ENCODE peak calls at places on chromosome 16, in five cellular contexts. V is HFFc6, F is AG04450, C is type B pancreatic cell, S is stomach. J is an unnamed sample.

GRCh38 chr16:8668138-8668537 is 6.3 kb upstream of the ABAT start:
- DNase-seq in F (no peak), V (no peak), C (no peak), S (no peak), J (no peak)

GRCh38 chr16:24645739-24646645 is 83.5 kb upstream of the TNRC6A start:
- DNase-seq in V (peak; percentile 100), F (peak; percentile 99), C (no peak), S (no peak), J (no peak)

GRCh38 chr16:29900102-29900887 is at the start of gene ASPHD1:
- DNase-seq in C (peak; percentile 87), S (peak; percentile 84), V (peak; percentile 65), F (peak; percentile 42), J (peak; percentile 55)

GRCh38 chr16:78984324-78984723 is 616.2 kb downstream of the MAF start:
- DNase-seq in F (no peak), C (no peak), V (no peak), S (no peak), J (no peak)

GRCh38 chr16:8887952-8888560 is 5.9 kb downstream of the LITAFD start:
- DNase-seq in V (peak; percentile 88), S (peak; percentile 48), F (no peak), C (no peak), J (no peak)

GRCh38 chr16:15907863-15908478 is 19.6 kb upstream of the CEP20 start:
- DNase-seq in F (no peak), C (no peak), S (peak; percentile 35), V (no peak), J (no peak)

GRCh38 chr16:3012828-3013420 is at the start of gene CLDN9:
- DNase-seq in C (no peak), V (no peak), F (no peak), S (peak; percentile 61), J (no peak)

GRCh38 chr16:24919536-24919935 is 73.8 kb downstream of the SLC5A11 start:
- DNase-seq in F (no peak), S (no peak), V (no peak), C (no peak), J (no peak)

GRCh38 chr16:1613728-1614225 is 1.6 kb downstream of the CRAMP1 start:
- DNase-seq in C (no peak), V (no peak), F (no peak), S (peak; percentile 30), J (peak; percentile 38)

GRCh38 chr16:54473201-54473993 is 186.8 kb upstream of the IRX3 start:
- DNase-seq in S (no peak), F (no peak), C (no peak), V (no peak), J (no peak)

GRCh38 chr16:65068151-65068740 is 53.6 kb downstream of the CDH11 start:
- DNase-seq in S (no peak), F (no peak), C (no peak), V (peak; percentile 75), J (no peak)

GRCh38 chr16:57264950-57265371 is 19.5 kb downstream of the PLLP start:
- DNase-seq in S (peak; percentile 94), C (no peak), F (no peak), V (no peak), J (no peak)

GRCh38 chr16:10551881-10552280 is 28.5 kb downstream of the EMP2 start:
- DNase-seq in C (no peak), V (no peak), F (no peak), S (no peak), J (no peak)

GRCh38 chr16:64445649-64446048 is 676.2 kb downstream of the CDH11 start:
- DNase-seq in C (no peak), V (no peak), F (no peak), S (no peak), J (no peak)

GRCh38 chr16:368388-369158 is 1.8 kb downstream of the MRPL28 start:
- DNase-seq in F (no peak), S (no peak), C (no peak), V (no peak), J (no peak)

GRCh38 chr16:324451-325334 is 27.8 kb downstream of the AXIN1 start:
- DNase-seq in S (no peak), V (no peak), C (no peak), F (no peak), J (no peak)

GRCh38 chr16:3677994-3678393 is 23.5 kb downstream of the DNASE1 start:
- DNase-seq in S (no peak), F (no peak), V (no peak), C (no peak), J (no peak)

GRCh38 chr16:4578961-4579530 is 22.9 kb downstream of the C16orf96 start:
- DNase-seq in V (no peak), S (no peak), F (no peak), C (no peak), J (no peak)

GRCh38 chr16:86723699-86724098 is 145.3 kb downstream of the FOXL1 start:
- DNase-seq in V (no peak), S (no peak), C (no peak), F (no peak), J (no peak)

GRCh38 chr16:30040221-30040620 is 9.2 kb upstream of the TLCD3B start:
- DNase-seq in C (no peak), S (no peak), V (no peak), F (no peak), J (no peak)

GRCh38 chr16:78045865-78046581 is 23.7 kb downstream of the CLEC3A start:
- DNase-seq in V (no peak), C (peak; percentile 90), S (peak; percentile 70), F (peak; percentile 4), J (no peak)

GRCh38 chr16:76277099-76278030 is at the start of gene CNTNAP4:
- DNase-seq in S (no peak), V (no peak), F (no peak), C (peak; percentile 68), J (no peak)

GRCh38 chr16:4087099-4087885 is 28.9 kb downstream of the ADCY9 start:
- DNase-seq in V (no peak), S (no peak), F (no peak), C (peak; percentile 13), J (no peak)

GRCh38 chr16:51577621-51578303 is 426.7 kb upstream of the SALL1 start:
- DNase-seq in V (no peak), F (no peak), S (no peak), C (no peak), J (no peak)

GRCh38 chr16:80938035-80938927 is 68.4 kb downstream of the CMC2 start:
- DNase-seq in S (no peak), F (peak; percentile 91), C (no peak), V (peak; percentile 98), J (no peak)

GRCh38 chr16:58301052-58301451 is 6.2 kb upstream of the PRSS54 start:
- DNase-seq in F (no peak), C (no peak), V (no peak), S (no peak), J (no peak)

DNA sequence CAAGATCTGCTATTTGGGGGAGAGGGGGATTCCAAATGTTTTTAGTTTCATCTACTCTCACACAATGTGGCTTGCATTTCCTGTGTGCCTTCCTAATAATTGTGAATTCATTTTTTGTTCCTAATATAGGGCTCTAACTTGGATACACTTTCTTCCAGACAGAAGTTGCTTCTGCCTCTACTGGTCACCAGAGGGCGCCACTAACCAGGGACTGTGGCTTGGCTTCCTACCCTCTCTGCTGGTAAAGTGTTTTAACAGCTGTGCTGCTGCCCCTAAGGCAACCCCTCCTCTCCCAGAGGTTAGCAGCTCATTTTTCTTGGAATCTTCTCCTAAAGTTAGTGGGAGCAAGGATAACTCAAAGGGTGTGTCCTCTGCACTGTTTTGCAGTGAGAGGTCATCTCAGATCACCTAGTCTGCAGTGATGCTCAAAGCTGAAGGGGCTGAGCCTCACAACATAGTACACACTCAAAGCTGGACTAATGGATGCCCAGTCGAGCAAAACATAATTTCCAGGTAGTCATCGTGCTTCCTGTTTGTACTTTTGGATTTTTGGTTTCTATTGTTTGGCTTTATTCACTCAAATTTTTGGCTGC is 5.0 kb upstream of the PRSS54 start:
- DNase-seq in V (no peak), S (peak; percentile 32), C (no peak), F (no peak), J (no peak)
- TF ChIP-seq CTCF in V (peak; percentile 85), S (peak; percentile 22), C (peak; percentile 67), F (peak; percentile 53), J (no peak)

GRCh38 chr16:71423016-71423415 is 18.8 kb downstream of the TLE7 start:
- DNase-seq in C (no peak), V (no peak), F (no peak), S (no peak), J (no peak)

GRCh38 chr16:71423865-71424264 is 18.0 kb downstream of the TLE7 start:
- DNase-seq in S (no peak), C (no peak), F (no peak), V (no peak), J (no peak)

GRCh38 chr16:71424626-71425025 is 17.2 kb downstream of the TLE7 start:
- DNase-seq in S (no peak), F (no peak), V (no peak), C (no peak), J (no peak)

GRCh38 chr16:71425746-71426068 is 16.1 kb downstream of the TLE7 start:
- DNase-seq in V (no peak), F (no peak), C (no peak), S (no peak), J (no peak)

GRCh38 chr16:71421911-71422310 is 19.9 kb downstream of the TLE7 start:
- DNase-seq in V (no peak), F (no peak), C (no peak), S (no peak), J (no peak)
- TF ChIP-seq CTCF in V (peak; percentile 70), F (peak; percentile 24), C (peak; percentile 54), S (no peak), J (no peak)

GRCh38 chr16:83403751-83404150 is 404.0 kb upstream of the HSBP1 start:
- DNase-seq in F (no peak), C (no peak), V (peak; percentile 63), S (no peak), J (no peak)

GRCh38 chr16:83404261-83404660 is 403.5 kb upstream of the HSBP1 start:
- DNase-seq in F (no peak), C (no peak), S (no peak), V (no peak), J (no peak)

GRCh38 chr16:83400234-83400633 is 407.5 kb upstream of the HSBP1 start:
- DNase-seq in V (no peak), F (no peak), C (no peak), S (no peak), J (no peak)

GRCh38 chr16:83402969-83403368 is 404.8 kb upstream of the HSBP1 start:
- DNase-seq in V (peak; percentile 15), F (no peak), S (no peak), C (no peak), J (no peak)

GRCh38 chr16:83402160-83402794 is 405.5 kb upstream of the HSBP1 start:
- DNase-seq in C (no peak), V (peak; percentile 29), S (no peak), F (no peak), J (no peak)
- TF ChIP-seq CTCF in C (no peak), V (peak; percentile 46), S (no peak), F (no peak), J (no peak)

GRCh38 chr16:48115299-48115698 is 40.5 kb downstream of the ABCC12 start:
- DNase-seq in V (no peak), S (no peak), F (no peak), C (no peak), J (no peak)

GRCh38 chr16:48110982-48111381 is 44.8 kb downstream of the ABCC12 start:
- DNase-seq in F (no peak), S (no peak), V (no peak), C (no peak), J (no peak)

GRCh38 chr16:48114410-48114809 is 41.4 kb downstream of the ABCC12 start:
- DNase-seq in S (no peak), V (no peak), C (no peak), F (no peak), J (no peak)

GRCh38 chr16:48112603-48113400 is 43.0 kb downstream of the ABCC12 start:
- DNase-seq in F (no peak), C (no peak), S (peak; percentile 59), V (no peak), J (no peak)

GRCh38 chr16:48113471-48113870 is 42.3 kb downstream of the ABCC12 start:
- DNase-seq in V (no peak), C (no peak), S (no peak), F (no peak), J (no peak)
- TF ChIP-seq CTCF in V (peak; percentile 55), C (peak; percentile 25), S (no peak), F (peak; percentile 8), J (no peak)